ENCODE peak calls at places on chromosome 6, in six cellular contexts. J, V, D, W, A and C are unnamed samples.

GRCh38 chr6:46306429-46306828 is 135.6 kb upstream of the ENPP5 start:
- DNase-seq in J (no peak), V (no peak), D (no peak), W (no peak), A (no peak), C (no peak)

GRCh38 chr6:135053433-135053832 is 1.2 kb downstream of the HBS1L start:
- DNase-seq in J (no peak), V (no peak), D (no peak), W (no peak), A (no peak), C (no peak)

GRCh38 chr6:8481727-8482126 is 46.4 kb upstream of the SLC35B3 start:
- DNase-seq in J (peak; percentile 72), V (peak; percentile 11), D (no peak), W (peak; percentile 37), A (no peak), C (peak; percentile 3)

GRCh38 chr6:170073846-170074245 is 217.0 kb downstream of the DLL1 start:
- DNase-seq in J (no peak), V (no peak), D (no peak), W (no peak), A (no peak), C (no peak)

GRCh38 chr6:36979343-36979742 is 6.7 kb downstream of the MTCH1 start:
- DNase-seq in J (no peak), V (no peak), D (peak; percentile 41), W (no peak), A (no peak), C (no peak)

GRCh38 chr6:15061176-15061575 is 184.7 kb upstream of the JARID2 start:
- DNase-seq in J (no peak), V (no peak), D (no peak), W (no peak), A (no peak), C (no peak)

GRCh38 chr6:25882066-25882496 is 8.0 kb upstream of the SLC17A3 start:
- DNase-seq in J (peak; percentile 83), V (peak; percentile 21), D (no peak), W (peak; percentile 75), A (peak; percentile 72), C (no peak)

GRCh38 chr6:90284745-90285481 is 11.7 kb downstream of the BACH2 start:
- DNase-seq in J (peak; percentile 23), V (no peak), D (peak; percentile 70), W (no peak), A (no peak), C (peak; percentile 85)

GRCh38 chr6:142725024-142725770 is 219.8 kb downstream of the HIVEP2 start:
- DNase-seq in J (peak; percentile 49), V (no peak), D (no peak), W (peak; percentile 61), A (no peak), C (no peak)

GRCh38 chr6:74356385-74356784 is 660.4 kb downstream of the CD109 start:
- DNase-seq in J (peak; percentile 74), V (no peak), D (peak; percentile 25), W (peak; percentile 31), A (no peak), C (peak; percentile 32)

GRCh38 chr6:142485256-142485655 is 183.4 kb downstream of the ADGRG6 start:
- DNase-seq in J (no peak), V (no peak), D (peak; percentile 76), W (no peak), A (no peak), C (peak; percentile 26)

GRCh38 chr6:36949636-36950035 is 4.9 kb upstream of the PI16 start:
- DNase-seq in J (no peak), V (no peak), D (peak; percentile 85), W (no peak), A (no peak), C (peak; percentile 49)

GRCh38 chr6:11702039-11702795 is 76.4 kb downstream of the ADTRP start:
- DNase-seq in J (no peak), V (no peak), D (peak; percentile 65), W (no peak), A (no peak), C (peak; percentile 28)

GRCh38 chr6:107537559-107537958 is 47.6 kb downstream of the SOBP start:
- DNase-seq in J (no peak), V (no peak), D (no peak), W (no peak), A (no peak), C (no peak)

GRCh38 chr6:31495580-31495979 is 2.4 kb upstream of the MICB start:
- DNase-seq in J (peak; percentile 43), V (no peak), D (peak; percentile 62), W (no peak), A (no peak), C (peak; percentile 77)

DNA sequence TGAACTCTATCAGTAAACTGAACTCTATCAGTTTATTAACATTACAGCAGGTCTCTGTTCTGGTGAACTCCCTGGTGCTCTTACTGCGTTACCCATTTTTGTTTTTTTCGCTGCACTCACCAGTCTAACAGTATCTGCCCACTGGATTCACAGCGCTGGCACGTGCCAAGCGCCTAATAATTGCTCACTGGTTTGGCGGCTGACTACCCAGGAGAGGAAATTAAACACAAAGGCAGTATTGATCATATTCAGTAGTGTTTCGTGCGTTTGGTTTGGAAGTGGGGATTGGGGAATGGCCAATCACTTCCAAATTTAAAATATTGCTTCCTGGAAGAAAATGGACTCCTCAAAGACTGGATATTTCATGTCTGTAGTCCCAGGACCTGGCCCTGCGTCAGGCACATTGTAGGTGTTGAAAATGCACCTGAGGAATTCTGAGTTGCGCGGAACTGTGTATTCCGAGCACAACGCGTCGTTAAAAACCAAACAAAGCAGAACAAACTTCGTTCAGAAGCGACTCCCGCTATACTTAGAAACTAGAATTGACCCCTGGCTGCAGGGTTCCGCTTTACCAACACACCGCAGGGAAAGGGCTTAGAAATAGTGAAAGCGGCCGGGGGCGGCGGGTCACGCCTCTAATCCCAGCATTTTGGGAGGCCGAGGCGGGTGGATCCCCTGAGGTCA is 1.1 kb upstream of the RPS12 start:
- DNase-seq in J (peak; percentile 63), V (no peak), D (no peak), W (peak; percentile 64), A (peak; percentile 48), C (peak; percentile 71)
- H3K23ac ChIP-seq in J (no peak overlapping the region), V (no peak overlapping the region), D (peak overlapping the region; percentile 82), W (no peak overlapping the region), A (peak overlapping the region; percentile 71), C (no peak overlapping the region)

GRCh38 chr6:158815379-158815724 is 3.8 kb downstream of the EZR start:
- DNase-seq in J (no peak), V (no peak), D (no peak), W (no peak), A (no peak), C (no peak)
- H3K4me3 ChIP-seq in J (no peak overlapping the region), V (no peak overlapping the region), D (no peak overlapping the region), W (no peak overlapping the region), A (peak overlapping the region; percentile 88), C (no peak overlapping the region)

DNA sequence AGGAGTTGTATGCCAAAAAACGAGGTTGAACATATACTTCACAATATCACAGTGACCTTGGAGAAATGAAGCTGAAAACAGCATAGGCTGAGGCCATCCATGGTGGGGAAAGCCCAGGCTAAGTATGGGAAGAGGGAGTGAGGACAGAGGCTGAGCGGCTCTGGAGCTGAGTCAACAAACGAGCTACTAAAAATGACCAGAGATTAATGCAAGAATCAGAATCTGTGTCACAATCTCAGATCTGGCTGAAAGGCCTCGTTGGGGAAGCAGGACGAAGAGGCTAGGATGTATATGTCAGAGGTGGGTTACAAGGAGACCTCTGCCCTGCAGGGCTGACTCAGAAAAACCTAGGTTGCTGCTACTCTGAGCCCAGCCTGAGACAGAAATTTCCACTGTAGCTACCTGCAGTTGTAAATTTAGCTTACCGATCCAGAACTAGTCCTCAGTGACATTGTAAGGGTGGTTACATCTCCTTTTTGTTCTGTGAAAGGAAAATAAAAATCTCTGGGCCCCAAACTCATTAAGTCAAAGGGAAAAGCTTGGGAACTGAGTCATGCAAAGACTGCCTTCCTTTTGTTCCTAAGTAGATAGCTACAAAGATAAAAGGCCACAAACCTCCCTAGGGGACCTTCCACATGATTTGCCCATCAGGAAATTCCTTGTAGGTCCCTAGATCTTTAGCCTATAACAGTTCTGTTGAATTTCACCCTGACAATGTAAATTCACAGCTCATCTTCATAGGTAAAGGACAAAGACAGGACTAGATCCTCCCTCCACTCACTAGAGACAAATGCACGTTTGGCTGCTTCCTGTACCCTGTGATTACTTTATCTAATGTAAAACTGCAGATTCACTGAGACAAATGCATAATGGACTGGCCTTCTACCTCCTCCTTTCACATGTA is 8.5 kb upstream of the TUBB2A start:
- DNase-seq in J (peak; percentile 98), V (peak; percentile 29), D (peak; percentile 32), W (peak; percentile 58), A (no peak), C (peak; percentile 91)
- H3K4ac ChIP-seq in J (peak overlapping the region; percentile 100), V (no peak overlapping the region), D (no peak overlapping the region), W (no peak overlapping the region), A (peak overlapping the region; percentile 98), C (peak overlapping the region; percentile 57)

DNA sequence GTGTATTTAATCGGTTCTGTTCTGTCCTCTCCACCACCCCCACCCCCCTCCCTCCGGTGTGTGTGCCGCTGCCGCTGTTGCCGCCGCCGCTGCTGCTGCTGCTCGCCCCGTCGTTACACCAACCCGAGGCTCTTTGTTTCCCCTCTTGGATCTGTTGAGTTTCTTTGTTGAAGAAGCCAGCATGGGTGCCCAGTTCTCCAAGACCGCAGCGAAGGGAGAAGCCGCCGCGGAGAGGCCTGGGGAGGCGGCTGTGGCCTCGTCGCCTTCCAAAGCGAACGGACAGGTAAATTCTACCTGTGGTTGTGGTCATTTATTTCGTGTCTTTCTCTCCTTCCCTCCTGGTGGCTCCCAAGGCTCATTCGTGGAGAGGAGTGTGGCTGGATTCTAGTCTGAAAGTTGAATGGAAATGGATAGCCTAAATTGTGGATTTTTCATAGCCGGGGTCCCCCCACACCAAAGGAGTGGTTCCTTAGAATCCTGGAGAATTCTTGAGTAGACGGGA is 471 bp downstream of the MARCKS start:
- DNase-seq in J (peak; percentile 45), V (peak; percentile 45), D (no peak), W (peak; percentile 56), A (peak; percentile 53), C (no peak)
- H3K23ac ChIP-seq in J (peak overlapping the region; percentile 60), V (peak overlapping the region; percentile 45), D (peak overlapping the region; percentile 99), W (peak overlapping the region; percentile 80), A (no peak overlapping the region), C (no peak overlapping the region)

DNA sequence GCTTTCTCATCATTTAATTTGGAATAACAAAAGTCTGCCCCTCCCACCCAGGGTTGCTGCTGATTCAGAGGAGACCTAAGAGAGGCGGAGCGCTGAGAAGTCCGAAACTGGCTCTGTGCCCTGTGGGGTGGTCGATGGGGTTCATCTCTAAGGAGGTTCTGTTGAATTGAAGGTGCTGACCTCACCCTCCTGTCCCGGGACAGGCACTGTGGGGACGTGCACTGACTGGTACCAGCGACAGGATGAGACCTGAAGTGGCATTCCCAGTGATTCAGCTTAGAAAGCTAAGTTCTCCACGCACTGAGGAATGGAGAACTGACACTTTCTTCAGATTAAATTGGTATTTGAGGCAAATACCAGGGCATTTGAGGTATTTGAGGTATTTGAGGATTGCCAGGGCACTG is 1.3 kb downstream of the GUCA1B start:
- DNase-seq in J (peak; percentile 51), V (no peak), D (no peak), W (no peak), A (no peak), C (peak; percentile 58)
- H3K4me3 ChIP-seq in J (no peak overlapping the region), V (no peak overlapping the region), D (no peak overlapping the region), W (no peak overlapping the region), A (no peak overlapping the region), C (no peak overlapping the region)